ENCODE peak calls at places on chromosome 2, in eight cellular contexts. One of them, this sample, is unnamed. For H3K4me1, the result is how much of the 10 kb centered on the place peaks cover.

GRCh38 chr2:168715849-168716248 is 86.6 kb upstream of the NOSTRIN start:
- DNase-seq in GM23338: no peak
- DNase-seq in neural progenitor cell: no peak
- DNase-seq in PC-3: no peak
- DNase-seq in MM.1S: no peak
- DNase-seq in hepatocyte: no peak
- DNase-seq in OCI-LY7: no peak
- DNase-seq in HCT116: no peak
- DNase-seq in this sample: no peak

GRCh38 chr2:39855856-39856255 is 76.8 kb upstream of the THUMPD2 start:
- DNase-seq in GM23338: no peak
- DNase-seq in neural progenitor cell: no peak
- DNase-seq in PC-3: peak
- DNase-seq in MM.1S: no peak
- DNase-seq in hepatocyte: no peak
- DNase-seq in OCI-LY7: no peak
- DNase-seq in HCT116: no peak
- DNase-seq in this sample: no peak

GRCh38 chr2:71962350-71962749 is 185.3 kb downstream of the CYP26B1 start:
- DNase-seq in GM23338: no peak
- DNase-seq in neural progenitor cell: no peak
- DNase-seq in PC-3: no peak
- DNase-seq in MM.1S: no peak
- DNase-seq in hepatocyte: no peak
- DNase-seq in OCI-LY7: no peak
- DNase-seq in HCT116: no peak
- DNase-seq in this sample: no peak

GRCh38 chr2:101736861-101737291 is 39.4 kb downstream of the MAP4K4 start:
- DNase-seq in GM23338: no peak
- DNase-seq in neural progenitor cell: no peak
- DNase-seq in PC-3: peak
- DNase-seq in MM.1S: no peak
- DNase-seq in hepatocyte: no peak
- DNase-seq in OCI-LY7: no peak
- DNase-seq in HCT116: no peak
- DNase-seq in this sample: peak

GRCh38 chr2:14634885-14635871 is 2.7 kb downstream of the LRATD1 start:
- DNase-seq in GM23338: peak
- DNase-seq in neural progenitor cell: peak
- DNase-seq in PC-3: peak
- DNase-seq in MM.1S: no peak
- DNase-seq in hepatocyte: peak
- DNase-seq in OCI-LY7: no peak
- DNase-seq in HCT116: no peak
- DNase-seq in this sample: peak

GRCh38 chr2:8565399-8566154 is 116.3 kb upstream of the ID2 start:
- DNase-seq in GM23338: no peak
- DNase-seq in neural progenitor cell: no peak
- DNase-seq in PC-3: no peak
- DNase-seq in MM.1S: no peak
- DNase-seq in hepatocyte: no peak
- DNase-seq in OCI-LY7: no peak
- DNase-seq in HCT116: no peak
- DNase-seq in this sample: no peak

GRCh38 chr2:45637440-45637839 is 14.0 kb upstream of the PRKCE start:
- DNase-seq in GM23338: no peak
- DNase-seq in neural progenitor cell: no peak
- DNase-seq in PC-3: peak
- DNase-seq in MM.1S: peak
- DNase-seq in hepatocyte: no peak
- DNase-seq in OCI-LY7: no peak
- DNase-seq in HCT116: no peak
- DNase-seq in this sample: peak

GRCh38 chr2:178280261-178280852 is 86.0 kb downstream of the OSBPL6 start:
- DNase-seq in GM23338: peak
- DNase-seq in neural progenitor cell: peak
- DNase-seq in PC-3: peak
- DNase-seq in MM.1S: peak
- DNase-seq in hepatocyte: peak
- DNase-seq in OCI-LY7: peak
- DNase-seq in HCT116: peak
- DNase-seq in this sample: peak

GRCh38 chr2:36427790-36428243 is 72.2 kb downstream of the CRIM1 start:
- DNase-seq in GM23338: no peak
- DNase-seq in neural progenitor cell: no peak
- DNase-seq in PC-3: peak
- DNase-seq in MM.1S: no peak
- DNase-seq in hepatocyte: no peak
- DNase-seq in OCI-LY7: no peak
- DNase-seq in HCT116: no peak
- DNase-seq in this sample: peak

GRCh38 chr2:43293744-43294695 is 67.6 kb upstream of the ZFP36L2 start:
- DNase-seq in GM23338: no peak
- DNase-seq in neural progenitor cell: no peak
- DNase-seq in PC-3: peak
- DNase-seq in MM.1S: peak
- DNase-seq in hepatocyte: peak
- DNase-seq in OCI-LY7: no peak
- DNase-seq in HCT116: peak
- DNase-seq in this sample: peak

GRCh38 chr2:24875272-24875671 is 44.8 kb downstream of the ADCY3 start:
- DNase-seq in GM23338: no peak
- DNase-seq in neural progenitor cell: no peak
- DNase-seq in PC-3: no peak
- DNase-seq in MM.1S: no peak
- DNase-seq in hepatocyte: no peak
- DNase-seq in OCI-LY7: no peak
- DNase-seq in HCT116: no peak
- DNase-seq in this sample: peak

GRCh38 chr2:98908909-98909308 is 27.1 kb downstream of the CRACDL start:
- DNase-seq in GM23338: no peak
- DNase-seq in neural progenitor cell: no peak
- DNase-seq in PC-3: peak
- DNase-seq in MM.1S: peak
- DNase-seq in hepatocyte: no peak
- DNase-seq in OCI-LY7: peak
- DNase-seq in HCT116: no peak
- DNase-seq in this sample: peak

GRCh38 chr2:235500761-235501662 is 7.2 kb downstream of the AGAP1 start:
- DNase-seq in GM23338: no peak
- DNase-seq in neural progenitor cell: peak
- DNase-seq in PC-3: peak
- DNase-seq in MM.1S: peak
- DNase-seq in hepatocyte: no peak
- DNase-seq in OCI-LY7: no peak
- DNase-seq in HCT116: no peak
- DNase-seq in this sample: peak

GRCh38 chr2:60439219-60439974 is 114.1 kb downstream of the BCL11A start:
- DNase-seq in GM23338: peak
- DNase-seq in neural progenitor cell: peak
- DNase-seq in PC-3: no peak
- DNase-seq in MM.1S: peak
- DNase-seq in hepatocyte: no peak
- DNase-seq in OCI-LY7: peak
- DNase-seq in HCT116: no peak
- DNase-seq in this sample: no peak
- TF ChIP-seq EZH2phosphoT487 in GM23338: no peak
- TF ChIP-seq EZH2phosphoT487 in neural progenitor cell: no peak
- TF ChIP-seq EZH2phosphoT487 in PC-3: no peak
- TF ChIP-seq EZH2phosphoT487 in MM.1S: no peak
- TF ChIP-seq EZH2phosphoT487 in hepatocyte: no peak
- TF ChIP-seq EZH2phosphoT487 in OCI-LY7: no peak
- TF ChIP-seq EZH2phosphoT487 in HCT116: no peak
- TF ChIP-seq EZH2phosphoT487 in this sample: no peak

DNA sequence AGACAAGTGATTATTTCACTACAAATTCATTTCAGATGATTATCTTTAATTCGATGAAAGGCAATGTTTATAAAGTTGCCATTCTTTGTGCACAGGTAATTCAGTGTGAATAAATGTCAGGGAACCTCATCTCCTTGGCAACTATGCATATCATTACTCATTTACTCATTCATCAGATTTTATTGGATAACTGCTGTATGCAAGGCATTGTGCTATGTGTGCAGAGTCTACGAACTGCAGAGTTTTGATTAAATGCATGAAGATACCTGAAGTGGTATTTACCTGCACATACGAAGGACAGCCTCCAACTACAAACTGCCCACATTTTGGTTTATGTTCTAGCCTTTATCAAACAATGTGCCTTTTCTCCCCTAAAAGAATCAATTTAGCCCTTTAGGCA is 3.5 kb downstream of the RND3 start:
- DNase-seq in GM23338: no peak
- DNase-seq in neural progenitor cell: no peak
- DNase-seq in PC-3: peak
- DNase-seq in MM.1S: no peak
- DNase-seq in hepatocyte: no peak
- DNase-seq in OCI-LY7: no peak
- DNase-seq in HCT116: no peak
- DNase-seq in this sample: peak
- H3K4me1 ChIP-seq in GM23338: half or more
- H3K4me1 ChIP-seq in neural progenitor cell: under half
- H3K4me1 ChIP-seq in PC-3: half or more
- H3K4me1 ChIP-seq in MM.1S: under half
- H3K4me1 ChIP-seq in hepatocyte: half or more
- H3K4me1 ChIP-seq in OCI-LY7: under half
- H3K4me1 ChIP-seq in HCT116: half or more
- H3K4me1 ChIP-seq in this sample: half or more

GRCh38 chr2:96470636-96471035 is 34.5 kb downstream of the NEURL3 start:
- DNase-seq in GM23338: peak
- DNase-seq in neural progenitor cell: peak
- DNase-seq in PC-3: no peak
- DNase-seq in MM.1S: no peak
- DNase-seq in hepatocyte: peak
- DNase-seq in OCI-LY7: no peak
- DNase-seq in HCT116: no peak
- DNase-seq in this sample: peak
- TF ChIP-seq EZH2phosphoT487 in GM23338: no peak
- TF ChIP-seq EZH2phosphoT487 in neural progenitor cell: no peak
- TF ChIP-seq EZH2phosphoT487 in PC-3: no peak
- TF ChIP-seq EZH2phosphoT487 in MM.1S: no peak
- TF ChIP-seq EZH2phosphoT487 in hepatocyte: no peak
- TF ChIP-seq EZH2phosphoT487 in OCI-LY7: no peak
- TF ChIP-seq EZH2phosphoT487 in HCT116: no peak
- TF ChIP-seq EZH2phosphoT487 in this sample: no peak

GRCh38 chr2:54578668-54579045 is 122.5 kb downstream of the SPTBN1 start:
- DNase-seq in GM23338: no peak
- DNase-seq in neural progenitor cell: no peak
- DNase-seq in PC-3: no peak
- DNase-seq in MM.1S: no peak
- DNase-seq in hepatocyte: no peak
- DNase-seq in OCI-LY7: no peak
- DNase-seq in HCT116: no peak
- DNase-seq in this sample: no peak
- H3K4me1 ChIP-seq in GM23338: half or more
- H3K4me1 ChIP-seq in neural progenitor cell: under half
- H3K4me1 ChIP-seq in PC-3: half or more
- H3K4me1 ChIP-seq in MM.1S: half or more
- H3K4me1 ChIP-seq in hepatocyte: half or more
- H3K4me1 ChIP-seq in OCI-LY7: half or more
- H3K4me1 ChIP-seq in HCT116: under half
- H3K4me1 ChIP-seq in this sample: under half